ENCODE peak calls at places on chromosomes 16 and 17, in four cellular contexts. W, J, C and U are unnamed samples.

GRCh38 chr16:11042205-11042604 is 97.8 kb downstream of the CLEC16A start:
- DNase-seq in J (no peak), W (no peak), C (no peak), U (no peak)

GRCh38 chr17:79201119-79201518 is 126.5 kb downstream of the ENGASE start:
- DNase-seq in C (no peak), J (no peak), W (no peak), U (no peak)

GRCh38 chr16:84827897-84828296 is 8.1 kb downstream of the CRISPLD2 start:
- DNase-seq in J (no peak), C (peak; percentile 72), W (no peak), U (no peak)

GRCh38 chr16:86342161-86342560 is 168.2 kb upstream of the FOXF1 start:
- DNase-seq in W (no peak), C (no peak), J (no peak), U (no peak)

GRCh38 chr17:66952031-66952524 is 12.4 kb upstream of the CACNG4 start:
- DNase-seq in C (peak; percentile 100), W (no peak), J (no peak), U (no peak)

GRCh38 chr17:21330436-21331160 is 45.6 kb upstream of the KCNJ12 start:
- DNase-seq in W (peak; percentile 27), J (no peak), C (no peak), U (no peak)

GRCh38 chr17:55845385-55845784 is 94.5 kb downstream of the PCTP start:
- DNase-seq in W (peak; percentile 69), J (peak; percentile 83), C (no peak), U (peak; percentile 54)

GRCh38 chr16:58451945-58452401 is 48.0 kb upstream of the NDRG4 start:
- DNase-seq in C (peak; percentile 85), J (no peak), W (no peak), U (no peak)

GRCh38 chr17:63753215-63753614 is 11.6 kb upstream of the STRADA start:
- DNase-seq in C (no peak), W (no peak), J (no peak), U (no peak)

GRCh38 chr16:11152205-11152604 is 103.8 kb downstream of the SOCS1 start:
- DNase-seq in C (peak; percentile 19), J (peak; percentile 68), W (no peak), U (no peak)

GRCh38 chr16:79182618-79183017 is 417.9 kb downstream of the MAF start:
- DNase-seq in C (no peak), J (no peak), W (no peak), U (no peak)

GRCh38 chr17:72456026-72456569 is 335.3 kb downstream of the SOX9 start:
- DNase-seq in J (no peak), W (no peak), C (peak; percentile 98), U (no peak)

GRCh38 chr16:8990445-8990844 is 26.7 kb upstream of the USP7 start:
- DNase-seq in J (no peak), C (no peak), W (no peak), U (no peak)

GRCh38 chr16:21104124-21104860 is 46.4 kb downstream of the DNAH3 start:
- DNase-seq in C (no peak), J (no peak), W (no peak), U (no peak)

GRCh38 chr16:21100447-21100846 is 50.2 kb downstream of the DNAH3 start:
- DNase-seq in C (no peak), J (no peak), W (no peak), U (no peak)

GRCh38 chr16:21097151-21097550 is 53.5 kb downstream of the DNAH3 start:
- DNase-seq in C (no peak), J (no peak), W (no peak), U (no peak)

GRCh38 chr16:21101631-21102420 is 48.8 kb downstream of the DNAH3 start:
- DNase-seq in C (no peak), W (no peak), J (peak; percentile 58), U (no peak)
- TF ChIP-seq CTCF in C (peak; percentile 57), W (peak; percentile 23), J (no peak), U (peak; percentile 57)

GRCh38 chr16:73219176-73219575 is 171.2 kb upstream of the ZFHX3 start:
- DNase-seq in W (no peak), J (no peak), C (no peak), U (no peak)

GRCh38 chr16:73215482-73216377 is 167.8 kb upstream of the ZFHX3 start:
- DNase-seq in W (no peak), C (no peak), J (no peak), U (no peak)

GRCh38 chr16:73214825-73215481 is 167.0 kb upstream of the ZFHX3 start:
- DNase-seq in W (no peak), C (no peak), J (no peak), U (no peak)

GRCh38 chr16:73216932-73217331 is 169.0 kb upstream of the ZFHX3 start:
- DNase-seq in W (no peak), C (no peak), J (no peak), U (no peak)

DNA sequence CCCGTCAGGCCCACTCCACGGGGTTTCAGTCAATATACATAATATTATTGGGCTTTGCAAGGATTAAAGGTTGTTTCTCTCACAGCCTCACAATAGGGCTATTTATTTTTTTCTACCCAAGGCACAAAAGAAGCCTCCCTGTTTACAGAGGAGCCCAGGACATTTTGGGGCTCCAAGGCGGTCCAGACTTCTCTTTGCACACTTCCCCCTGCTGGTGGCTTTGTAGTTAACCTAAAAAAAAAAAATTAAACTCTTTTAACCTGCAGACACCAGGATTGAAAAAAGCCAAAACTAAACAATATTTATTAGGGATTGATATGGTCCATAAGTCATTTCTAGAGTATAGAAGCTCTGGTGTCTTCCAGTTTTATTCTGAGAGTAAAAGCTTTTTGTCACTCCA is 169.7 kb upstream of the ZFHX3 start:
- DNase-seq in W (no peak), C (no peak), J (no peak), U (no peak)
- TF ChIP-seq CTCF in W (no peak), C (peak; percentile 55), J (peak; percentile 65), U (peak; percentile 51)

GRCh38 chr17:2174048-2174447 is 119.1 kb downstream of the HIC1 start:
- DNase-seq in W (no peak), C (no peak), J (no peak), U (no peak)

GRCh38 chr17:2173005-2173404 is 118.1 kb downstream of the HIC1 start:
- DNase-seq in W (no peak), J (no peak), C (no peak), U (no peak)

GRCh38 chr17:2172447-2172938 is 117.6 kb downstream of the HIC1 start:
- DNase-seq in J (peak; percentile 33), W (no peak), C (no peak), U (no peak)

GRCh38 chr17:2171725-2172446 is 117.0 kb downstream of the HIC1 start:
- DNase-seq in C (no peak), W (peak; percentile 75), J (peak; percentile 32), U (no peak)

DNA sequence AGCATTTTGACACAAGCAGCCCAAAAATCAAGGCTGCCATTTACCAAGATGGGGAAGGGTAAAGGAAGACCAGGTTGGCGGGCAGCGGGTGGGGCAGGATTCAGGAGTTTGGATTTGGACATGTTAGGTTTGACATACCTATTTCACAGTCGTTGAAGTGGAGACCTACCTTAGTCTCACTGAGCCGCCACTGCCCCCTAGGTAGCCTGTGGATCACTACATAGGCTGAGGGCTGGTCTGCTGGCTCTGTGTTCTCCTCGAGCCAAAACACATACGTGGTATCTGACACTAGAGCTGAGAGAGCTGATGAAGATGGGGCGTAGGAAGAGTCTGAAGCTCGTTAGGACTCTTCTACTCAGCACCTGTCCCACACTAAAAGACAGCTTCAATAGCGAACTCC is 115.1 kb downstream of the HIC1 start:
- DNase-seq in W (no peak), J (no peak), C (no peak), U (no peak)
- TF ChIP-seq CTCF in W (no peak), J (no peak), C (peak; percentile 57), U (peak; percentile 13)

GRCh38 chr17:39845052-39845976 is 18.8 kb downstream of the IKZF3 start:
- DNase-seq in J (no peak), W (no peak), C (no peak), U (no peak)
- TF ChIP-seq CTCF in J (no peak), W (no peak), C (no peak), U (no peak)